ENCODE peak calls at places on chromosome 15, in four cellular contexts. Q is pancreas, G is psoas muscle, Z is adrenal gland. U is an unnamed sample.

GRCh38 chr15:67242665-67243064 is 11.8 kb downstream of the AAGAB start:
- DNase-seq in Q (no peak), G (no peak), Z (no peak), U (no peak)

GRCh38 chr15:67843571-67844387 is 3.9 kb upstream of the RNU6-1 start:
- DNase-seq in Q (no peak), G (no peak), Z (peak; percentile 70), U (no peak)

GRCh38 chr15:23401627-23402026 is 45.4 kb downstream of the GOLGA6L2 start:
- DNase-seq in Q (no peak), G (no peak), Z (no peak), U (no peak)

GRCh38 chr15:98503970-98504369 is 144.4 kb upstream of the IGF1R start:
- DNase-seq in Q (no peak), G (no peak), Z (no peak), U (no peak)

GRCh38 chr15:46260937-46261336 is 626.1 kb downstream of the SQOR start:
- DNase-seq in Q (no peak), G (no peak), Z (no peak), U (no peak)

GRCh38 chr15:87741350-87741749 is 515.2 kb downstream of the NTRK3 start:
- DNase-seq in Q (no peak), G (no peak), Z (no peak), U (no peak)

GRCh38 chr15:42576040-42576594 is 711 bp downstream of the STARD9 start:
- DNase-seq in Q (no peak), G (no peak), Z (no peak), U (no peak)

GRCh38 chr15:86300371-86301106 is 220.9 kb downstream of the AGBL1 start:
- DNase-seq in Q (no peak), G (no peak), Z (no peak), U (no peak)

GRCh38 chr15:66097151-66098018 is 156.2 kb downstream of the MEGF11 start:
- DNase-seq in Q (no peak), G (no peak), Z (no peak), U (no peak)

GRCh38 chr15:45116482-45117326 is 2.6 kb downstream of the DUOXA2 start:
- DNase-seq in Q (no peak), G (no peak), Z (no peak), U (no peak)

GRCh38 chr15:45117327-45118130 is 3.4 kb downstream of the DUOXA2 start:
- DNase-seq in Q (no peak), G (no peak), Z (no peak), U (no peak)

GRCh38 chr15:45116006-45116481 is 1.9 kb downstream of the DUOXA2 start:
- DNase-seq in Q (no peak), G (no peak), Z (no peak), U (no peak)

GRCh38 chr15:45118996-45119395 is 4.9 kb downstream of the DUOXA2 start:
- DNase-seq in Q (no peak), G (peak; percentile 11), Z (no peak), U (no peak)

GRCh38 chr15:45118131-45118588 is 4.0 kb downstream of the DUOXA2 start:
- DNase-seq in Q (peak; percentile 85), G (peak; percentile 87), Z (peak; percentile 87), U (peak; percentile 86)
- H3K4me3 ChIP-seq in Q (no peak overlapping the region), G (peak overlapping the region; percentile 32), Z (no peak overlapping the region), U (peak overlapping the region; percentile 36)

GRCh38 chr15:100759116-100759515 is 120.5 kb upstream of the ALDH1A3 start:
- DNase-seq in Q (peak; percentile 4), G (no peak), Z (no peak), U (no peak)
- H3K27ac ChIP-seq in Q (no peak overlapping the region), G (no peak overlapping the region), Z (no peak overlapping the region), U (no peak overlapping the region)

GRCh38 chr15:71010439-71010838 is 104.8 kb upstream of the THSD4 start:
- DNase-seq in Q (no peak), G (no peak), Z (no peak), U (no peak)
- H3K4me3 ChIP-seq in Q (no peak overlapping the region), G (no peak overlapping the region), Z (no peak overlapping the region), U (no peak overlapping the region)

GRCh38 chr15:55894406-55894965 is 98.9 kb downstream of the NEDD4 start:
- DNase-seq in Q (no peak), G (no peak), Z (no peak), U (no peak)
- H3K27ac ChIP-seq in Q (no peak overlapping the region), G (peak overlapping the region; percentile 94), Z (no peak overlapping the region), U (no peak overlapping the region)

GRCh38 chr15:28913171-28913765 is 27.5 kb downstream of the APBA2 start:
- DNase-seq in Q (no peak), G (no peak), Z (no peak), U (no peak)
- H3K4me3 ChIP-seq in Q (no peak overlapping the region), G (no peak overlapping the region), Z (no peak overlapping the region), U (no peak overlapping the region)

GRCh38 chr15:80755884-80756283 is 23.3 kb upstream of the CEMIP start:
- DNase-seq in Q (no peak), G (no peak), Z (no peak), U (no peak)
- H3K27ac ChIP-seq in Q (no peak overlapping the region), G (no peak overlapping the region), Z (no peak overlapping the region), U (no peak overlapping the region)

GRCh38 chr15:60387321-60387720 is 10.5 kb downstream of the ANXA2 start:
- DNase-seq in Q (no peak), G (no peak), Z (no peak), U (no peak)
- H3K4me3 ChIP-seq in Q (no peak overlapping the region), G (no peak overlapping the region), Z (no peak overlapping the region), U (no peak overlapping the region)

GRCh38 chr15:92332125-92332899 is 61.4 kb upstream of the ST8SIA2 start:
- DNase-seq in Q (no peak), G (no peak), Z (no peak), U (no peak)

GRCh38 chr15:92336588-92336987 is 57.1 kb upstream of the ST8SIA2 start:
- DNase-seq in Q (no peak), G (no peak), Z (peak; percentile 22), U (no peak)

GRCh38 chr15:92339361-92339760 is 54.3 kb upstream of the ST8SIA2 start:
- DNase-seq in Q (no peak), G (no peak), Z (no peak), U (no peak)

GRCh38 chr15:92328207-92328606 is 65.5 kb upstream of the ST8SIA2 start:
- DNase-seq in Q (no peak), G (no peak), Z (no peak), U (no peak)

GRCh38 chr15:92333709-92334108 is 60.0 kb upstream of the ST8SIA2 start:
- DNase-seq in Q (no peak), G (no peak), Z (no peak), U (no peak)
- H3K27ac ChIP-seq in Q (no peak overlapping the region), G (no peak overlapping the region), Z (no peak overlapping the region), U (no peak overlapping the region)

DNA sequence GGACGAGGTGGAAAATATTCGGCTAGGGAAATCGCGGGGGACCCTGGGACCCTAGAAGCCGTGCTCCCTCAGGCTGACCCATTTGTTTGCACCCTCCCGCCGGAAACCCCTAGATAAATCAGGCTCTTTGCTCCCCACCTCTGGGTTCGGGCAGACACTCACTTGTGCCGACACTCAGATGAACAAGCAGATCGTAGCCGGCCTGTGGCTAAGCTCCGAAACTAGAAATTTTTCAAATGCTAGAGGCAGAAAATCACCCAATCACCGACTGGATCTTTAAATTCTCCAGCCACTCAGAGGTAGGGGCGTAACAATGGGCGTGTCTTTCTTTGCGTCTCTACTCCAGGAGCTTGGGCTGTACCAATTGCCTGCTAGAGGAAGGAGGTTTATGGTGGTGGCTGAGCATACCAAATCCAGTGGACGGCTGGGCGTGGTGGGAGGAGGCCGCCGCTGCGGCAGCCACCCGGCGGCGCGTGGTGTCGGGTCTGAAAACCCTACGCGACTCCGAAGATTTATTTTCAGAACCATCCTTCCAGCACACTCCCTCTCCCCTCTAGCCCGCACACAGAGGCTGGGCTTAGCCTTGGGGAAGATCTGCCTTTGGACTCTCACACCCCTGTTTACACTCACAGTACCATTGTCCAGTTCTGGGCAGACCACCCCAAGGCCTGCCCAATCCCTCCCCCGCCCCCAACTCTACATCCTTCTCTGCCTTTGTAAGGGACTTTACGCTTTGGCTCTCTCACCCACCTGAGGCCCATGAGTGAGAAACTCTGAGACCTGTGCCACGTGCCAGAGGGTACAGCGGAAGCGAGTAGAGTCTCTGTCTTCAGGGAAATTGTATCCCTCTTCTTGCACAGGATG is at the start of gene PIF1:
- DNase-seq in Q (peak; percentile 95), G (peak; percentile 90), Z (peak; percentile 96), U (peak; percentile 95)
- H3K4me3 ChIP-seq in Q (no peak within 1 kb of the TSS), G (peak within 1 kb of the TSS; percentile 76), Z (peak within 1 kb of the TSS; percentile 4), U (peak within 1 kb of the TSS; percentile 75)

GRCh38 chr15:84620626-84621025 is 19.8 kb downstream of the ZSCAN2 start:
- DNase-seq in Q (no peak), G (no peak), Z (no peak), U (no peak)

GRCh38 chr15:84624359-84624758 is 23.6 kb downstream of the ZSCAN2 start:
- DNase-seq in Q (no peak), G (no peak), Z (no peak), U (no peak)

GRCh38 chr15:84629033-84629432 is 25.1 kb downstream of the WDR73 start:
- DNase-seq in Q (no peak), G (no peak), Z (no peak), U (no peak)

GRCh38 chr15:84621358-84621979 is 20.7 kb downstream of the ZSCAN2 start:
- DNase-seq in Q (no peak), G (no peak), Z (no peak), U (no peak)

DNA sequence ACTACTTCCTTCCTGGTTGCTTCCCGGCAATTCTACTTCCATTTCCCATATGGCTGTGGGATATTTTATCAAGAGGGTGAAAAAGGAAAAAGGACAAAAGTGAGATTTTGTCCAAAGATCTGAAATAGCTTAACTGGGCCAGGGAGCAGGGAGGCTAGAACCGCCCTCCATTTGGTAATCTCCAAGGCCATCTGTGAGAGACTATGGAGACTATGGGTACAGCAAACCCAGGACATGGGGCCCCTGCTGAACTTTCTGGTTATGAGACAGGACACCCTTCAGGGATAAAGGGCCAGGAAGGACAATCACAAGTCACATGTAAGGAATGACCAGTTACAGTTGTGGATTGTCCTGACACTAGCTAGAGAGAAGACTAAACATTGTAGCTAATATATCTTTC is 24.3 kb downstream of the ZSCAN2 start:
- DNase-seq in Q (no peak), G (no peak), Z (no peak), U (no peak)
- H3K27ac ChIP-seq in Q (no peak overlapping the region), G (no peak overlapping the region), Z (no peak overlapping the region), U (no peak overlapping the region)